ENCODE peak calls at places on chromosomes 13 and 19, in five cellular contexts. X, K, D, P and I are unnamed samples.

GRCh38 chr19:11673608-11674041 is 65.1 kb downstream of the ZNF823 start:
- DNase-seq in P (peak; percentile 74), K (peak; percentile 64), X (peak; percentile 87), D (peak; percentile 53), I (peak; percentile 90)

GRCh38 chr19:5498817-5499535 is 43.8 kb downstream of the ZNRF4 start:
- DNase-seq in P (no peak), D (peak; percentile 89), X (no peak), K (no peak), I (no peak)

GRCh38 chr13:61135583-61135982 is 280.1 kb downstream of the PCDH20 start:
- DNase-seq in K (no peak), D (no peak), P (no peak), X (no peak), I (no peak)

GRCh38 chr13:33575378-33575777 is 242.6 kb upstream of the RFC3 start:
- DNase-seq in P (no peak), X (no peak), D (no peak), K (no peak), I (no peak)

GRCh38 chr19:8615813-8616596 is 5.5 kb upstream of the ADAMTS10 start:
- DNase-seq in P (peak; percentile 60), X (peak; percentile 80), D (peak; percentile 64), K (peak; percentile 68), I (peak; percentile 81)

GRCh38 chr13:23749288-23749880 is 139.8 kb downstream of the MIPEP start:
- DNase-seq in P (no peak), K (no peak), D (no peak), X (no peak), I (no peak)

GRCh38 chr19:56348289-56348877 is 33.7 kb upstream of the ZSCAN5A start:
- DNase-seq in D (no peak), P (no peak), K (no peak), X (peak; percentile 13), I (no peak)

GRCh38 chr19:892243-892996 is 567 bp downstream of the MED16 start:
- DNase-seq in P (no peak), D (no peak), X (peak; percentile 30), K (no peak), I (peak; percentile 54)

GRCh38 chr13:109871018-109871370 is 84.6 kb upstream of the IRS2 start:
- DNase-seq in D (no peak), P (no peak), X (no peak), K (no peak), I (no peak)

GRCh38 chr19:29640231-29640630 is 25.0 kb upstream of the PLEKHF1 start:
- DNase-seq in X (no peak), K (no peak), P (no peak), D (no peak), I (no peak)

GRCh38 chr19:32581704-32582164 is 744 bp downstream of the PDCD5 start:
- DNase-seq in X (peak; percentile 79), K (no peak), D (no peak), P (peak; percentile 16), I (peak; percentile 74)

GRCh38 chr19:3368441-3368795 is 2.0 kb downstream of the NFIC start:
- DNase-seq in X (no peak), K (no peak), P (no peak), D (no peak), I (no peak)
- H3K27me3 ChIP-seq in X (no peaks in the 10 kb centered on the region), K (no peaks in the 10 kb centered on the region), P (no peaks in the 10 kb centered on the region), D (peaks cover 87% of the 10 kb centered on the region), I (no peaks in the 10 kb centered on the region)

GRCh38 chr13:75513271-75513670 is 24.4 kb downstream of the COMMD6 start:
- DNase-seq in K (no peak), D (no peak), P (no peak), X (no peak), I (no peak)
- H3K4me1 ChIP-seq in K (no peaks in the 10 kb centered on the region), D (no peaks in the 10 kb centered on the region), P (no peaks in the 10 kb centered on the region), X (no peaks in the 10 kb centered on the region), I (no peaks in the 10 kb centered on the region)

GRCh38 chr19:17953316-17953801 is 13.5 kb upstream of the KCNN1 start:
- DNase-seq in P (no peak), X (no peak), K (no peak), D (no peak), I (no peak)

GRCh38 chr19:17952041-17952976 is 14.6 kb upstream of the KCNN1 start:
- DNase-seq in X (peak; percentile 10), K (no peak), D (no peak), P (no peak), I (no peak)

GRCh38 chr19:17951151-17952040 is 15.5 kb upstream of the KCNN1 start:
- DNase-seq in X (peak; percentile 10), K (no peak), D (no peak), P (no peak), I (peak; percentile 22)

GRCh38 chr19:17954401-17954800 is 12.5 kb upstream of the KCNN1 start:
- DNase-seq in X (no peak), K (no peak), D (no peak), P (no peak), I (no peak)

DNA sequence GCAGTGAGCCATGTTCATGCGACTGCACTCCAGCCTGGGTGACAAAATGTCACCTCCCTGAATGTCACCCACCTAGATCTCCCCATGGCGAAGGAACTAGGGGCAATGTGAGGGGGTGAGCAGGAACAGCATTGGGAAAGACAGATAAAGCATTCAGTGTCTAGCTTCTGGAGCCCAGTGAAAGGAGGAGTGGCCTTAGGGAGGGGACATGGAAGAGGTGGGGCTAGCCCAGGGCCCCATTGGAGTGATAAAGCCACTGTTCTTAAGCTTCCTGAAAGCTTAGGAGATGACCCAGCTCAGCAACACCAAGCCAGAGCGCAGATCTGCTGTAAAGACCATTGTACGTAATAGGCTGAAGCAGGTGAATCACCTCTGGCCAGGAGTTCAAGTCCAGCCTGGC is 13.0 kb upstream of the KCNN1 start:
- DNase-seq in X (no peak), K (no peak), P (no peak), D (no peak), I (no peak)
- H3K27me3 ChIP-seq in X (peaks cover 72% of the 10 kb centered on the region), K (peaks cover 40% of the 10 kb centered on the region), P (no peaks in the 10 kb centered on the region), D (peaks cover 15% of the 10 kb centered on the region), I (no peaks in the 10 kb centered on the region)

GRCh38 chr19:18415177-18415867 is 3.9 kb upstream of the SSBP4 start:
- DNase-seq in P (peak; percentile 62), X (peak; percentile 53), K (peak; percentile 55), D (no peak), I (peak; percentile 94)
- H3K4me1 ChIP-seq in P (peaks cover 39% of the 10 kb centered on the region), X (peaks cover 42% of the 10 kb centered on the region), K (peaks cover 36% of the 10 kb centered on the region), D (peaks cover 26% of the 10 kb centered on the region), I (peaks cover 7% of the 10 kb centered on the region)

GRCh38 chr13:112890316-112891131 is 78.5 kb upstream of the MCF2L start:
- DNase-seq in K (peak; percentile 41), X (no peak), D (no peak), P (no peak), I (no peak)
- H3K27me3 ChIP-seq in K (no peaks in the 10 kb centered on the region), X (peaks cover 68% of the 10 kb centered on the region), D (peaks cover 7% of the 10 kb centered on the region), P (no peaks in the 10 kb centered on the region), I (no peaks in the 10 kb centered on the region)